ENCODE peak calls at places on chromosomes 7 and 10, in four cellular contexts. One of them, this sample, is unnamed.

GRCh38 chr10:73995035-73995358 is 2.9 kb upstream of the VCL start:
- DNase-seq in A549: no peak
- DNase-seq in K562: no peak
- DNase-seq in HepG2: no peak
- DNase-seq in this sample: no peak

GRCh38 chr10:100109670-100110069 is 28.0 kb upstream of the CPN1 start:
- DNase-seq in A549: no peak
- DNase-seq in HepG2: no peak
- DNase-seq in K562: no peak
- DNase-seq in this sample: peak

GRCh38 chr7:6607651-6608051 is 7.8 kb upstream of the ZNF853 start:
- DNase-seq in HepG2: no peak
- DNase-seq in K562: no peak
- DNase-seq in A549: no peak
- DNase-seq in this sample: no peak

GRCh38 chr10:95315509-95315908 is 24.7 kb upstream of the PDLIM1 start:
- DNase-seq in K562: no peak
- DNase-seq in HepG2: no peak
- DNase-seq in A549: no peak
- DNase-seq in this sample: no peak

GRCh38 chr10:88253-88652 is 39.2 kb upstream of the TUBB8 start:
- DNase-seq in A549: no peak
- DNase-seq in K562: no peak
- DNase-seq in HepG2: no peak
- DNase-seq in this sample: no peak

GRCh38 chr10:92757066-92757716 is 67.4 kb downstream of the HHEX start:
- DNase-seq in A549: peak
- DNase-seq in HepG2: peak
- DNase-seq in K562: peak
- DNase-seq in this sample: peak

GRCh38 chr10:121057291-121057690 is 206.1 kb downstream of the WDR11 start:
- DNase-seq in K562: no peak
- DNase-seq in A549: no peak
- DNase-seq in HepG2: no peak
- DNase-seq in this sample: no peak

GRCh38 chr7:15280078-15280734 is 281.6 kb downstream of the AGMO start:
- DNase-seq in HepG2: no peak
- DNase-seq in K562: no peak
- DNase-seq in A549: no peak
- DNase-seq in this sample: peak

GRCh38 chr10:116270691-116271592 is 2.1 kb downstream of the GFRA1 start:
- DNase-seq in K562: no peak
- DNase-seq in A549: no peak
- DNase-seq in HepG2: no peak
- DNase-seq in this sample: peak

GRCh38 chr10:7365029-7365750 is 45.6 kb downstream of the SFMBT2 start:
- DNase-seq in HepG2: no peak
- DNase-seq in K562: no peak
- DNase-seq in A549: no peak
- DNase-seq in this sample: no peak

DNA sequence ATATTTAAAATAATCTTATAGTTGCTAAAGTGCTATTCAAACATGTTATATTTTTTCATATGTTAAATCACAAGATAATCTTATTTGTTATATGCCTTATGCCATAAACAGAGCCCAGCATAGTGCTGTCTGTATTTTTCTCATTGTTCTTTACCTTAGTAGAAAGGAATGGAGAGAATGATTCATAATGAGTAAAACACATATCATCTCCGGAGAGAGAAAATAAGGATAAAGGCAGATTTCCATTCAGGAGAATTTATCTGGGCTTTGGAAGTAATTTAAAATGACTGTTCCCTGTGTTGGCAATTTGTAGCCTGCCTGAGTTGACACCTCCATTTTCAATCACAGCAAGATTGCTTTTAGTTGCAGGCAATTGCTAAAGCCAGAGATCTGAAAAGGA is 30.2 kb downstream of the CHN2 start:
- DNase-seq in K562: no peak
- DNase-seq in HepG2: no peak
- DNase-seq in A549: no peak
- DNase-seq in this sample: no peak
- TF ChIP-seq HMGXB4 in K562: no peak
- TF ChIP-seq HMGXB4 in HepG2: no peak
- TF ChIP-seq HMGXB4 in A549: no peak
- TF ChIP-seq HMGXB4 in this sample: no peak

GRCh38 chr10:103507235-103508191 is 14.0 kb downstream of the NEURL1 start:
- DNase-seq in K562: no peak
- DNase-seq in A549: no peak
- DNase-seq in HepG2: no peak
- DNase-seq in this sample: no peak

GRCh38 chr10:103501186-103501585 is 7.7 kb downstream of the NEURL1 start:
- DNase-seq in K562: no peak
- DNase-seq in HepG2: no peak
- DNase-seq in A549: no peak
- DNase-seq in this sample: no peak

GRCh38 chr10:103502849-103503660 is 9.6 kb downstream of the NEURL1 start:
- DNase-seq in HepG2: no peak
- DNase-seq in A549: no peak
- DNase-seq in K562: no peak
- DNase-seq in this sample: no peak

GRCh38 chr10:103506061-103506460 is 12.6 kb downstream of the NEURL1 start:
- DNase-seq in A549: no peak
- DNase-seq in HepG2: no peak
- DNase-seq in K562: no peak
- DNase-seq in this sample: no peak

GRCh38 chr10:103504181-103504783 is 10.8 kb downstream of the NEURL1 start:
- DNase-seq in K562: peak
- DNase-seq in HepG2: peak
- DNase-seq in A549: peak
- DNase-seq in this sample: no peak
- TF ChIP-seq HMGXB4 in K562: no peak
- TF ChIP-seq HMGXB4 in HepG2: no peak
- TF ChIP-seq HMGXB4 in A549: no peak
- TF ChIP-seq HMGXB4 in this sample: no peak

GRCh38 chr10:117275121-117275520 is 34.2 kb downstream of the SLC18A2 start:
- DNase-seq in HepG2: no peak
- DNase-seq in A549: no peak
- DNase-seq in K562: no peak
- DNase-seq in this sample: no peak

GRCh38 chr10:117271427-117271826 is 30.5 kb downstream of the SLC18A2 start:
- DNase-seq in K562: no peak
- DNase-seq in A549: no peak
- DNase-seq in HepG2: no peak
- DNase-seq in this sample: no peak

GRCh38 chr10:117273980-117274379 is 33.1 kb downstream of the SLC18A2 start:
- DNase-seq in K562: no peak
- DNase-seq in HepG2: no peak
- DNase-seq in A549: no peak
- DNase-seq in this sample: no peak

GRCh38 chr10:117274509-117274908 is 33.6 kb downstream of the SLC18A2 start:
- DNase-seq in K562: no peak
- DNase-seq in A549: no peak
- DNase-seq in HepG2: no peak
- DNase-seq in this sample: no peak

GRCh38 chr10:117272195-117273076 is 31.5 kb downstream of the SLC18A2 start:
- DNase-seq in A549: no peak
- DNase-seq in HepG2: no peak
- DNase-seq in K562: peak
- DNase-seq in this sample: no peak
- TF ChIP-seq HMGXB4 in A549: no peak
- TF ChIP-seq HMGXB4 in HepG2: no peak
- TF ChIP-seq HMGXB4 in K562: no peak
- TF ChIP-seq HMGXB4 in this sample: no peak

GRCh38 chr10:110643670-110644597 is at the start of gene RBM20:
- DNase-seq in A549: peak
- DNase-seq in HepG2: no peak
- DNase-seq in K562: peak
- DNase-seq in this sample: peak
- TF ChIP-seq HMGXB4 in A549: no peak
- TF ChIP-seq HMGXB4 in HepG2: no peak
- TF ChIP-seq HMGXB4 in K562: no peak
- TF ChIP-seq HMGXB4 in this sample: no peak

DNA sequence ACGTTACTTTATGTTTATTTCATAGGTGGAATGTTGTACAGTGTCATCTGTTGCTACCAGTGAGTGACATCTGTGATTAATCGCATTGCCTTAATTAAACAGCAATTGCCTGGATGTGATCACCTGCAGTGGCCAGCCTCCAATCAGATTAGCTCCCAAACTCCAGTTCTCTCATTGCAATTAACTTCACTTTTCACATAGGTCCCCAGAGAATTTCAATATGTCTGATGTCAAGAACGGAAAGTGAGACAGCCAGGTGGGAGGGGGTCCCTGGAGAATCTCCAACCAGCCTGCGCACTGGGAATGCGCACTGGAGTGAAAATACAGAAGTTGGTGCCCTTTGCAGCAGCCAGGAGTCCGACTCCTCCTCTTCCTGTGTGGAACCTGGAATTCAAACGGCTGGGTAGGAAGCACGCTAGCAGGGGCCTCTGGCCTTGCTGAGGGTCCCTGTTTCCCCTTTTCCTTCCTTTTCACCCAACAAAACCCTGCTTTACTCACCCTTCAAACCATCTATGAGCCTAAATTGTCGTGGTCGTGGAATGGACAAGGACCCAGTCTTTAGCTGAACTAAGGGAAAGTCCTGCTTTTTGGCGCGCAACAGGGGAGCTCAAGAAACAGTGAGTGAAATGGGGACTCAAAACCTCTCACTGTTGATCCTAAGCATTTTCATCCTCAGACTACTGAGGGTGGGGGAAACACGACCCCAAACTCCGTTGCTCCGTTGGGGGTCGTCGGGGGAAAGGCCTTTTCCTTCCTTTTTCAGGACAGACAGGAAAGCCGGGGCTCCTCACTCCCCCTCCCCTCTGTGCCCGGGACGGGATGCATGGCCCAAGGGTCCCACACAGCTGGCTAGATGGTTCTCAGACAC is 1355.5 kb upstream of the LRRTM3 start:
- DNase-seq in HepG2: peak
- DNase-seq in A549: peak
- DNase-seq in K562: no peak
- DNase-seq in this sample: peak
- TF ChIP-seq HMGXB4 in HepG2: no peak
- TF ChIP-seq HMGXB4 in A549: no peak
- TF ChIP-seq HMGXB4 in K562: no peak
- TF ChIP-seq HMGXB4 in this sample: no peak

GRCh38 chr7:47581442-47581820 is 480 bp downstream of the TNS3 start:
- DNase-seq in HepG2: no peak
- DNase-seq in A549: no peak
- DNase-seq in K562: no peak
- DNase-seq in this sample: peak
- TF ChIP-seq HMGXB4 in HepG2: no peak
- TF ChIP-seq HMGXB4 in A549: no peak
- TF ChIP-seq HMGXB4 in K562: no peak
- TF ChIP-seq HMGXB4 in this sample: no peak

GRCh38 chr7:41504581-41504980 is 198.3 kb downstream of the INHBA start:
- DNase-seq in HepG2: no peak
- DNase-seq in K562: no peak
- DNase-seq in A549: no peak
- DNase-seq in this sample: no peak

GRCh38 chr7:41503438-41503837 is 199.5 kb downstream of the INHBA start:
- DNase-seq in A549: no peak
- DNase-seq in K562: no peak
- DNase-seq in HepG2: no peak
- DNase-seq in this sample: no peak

GRCh38 chr7:41508755-41509154 is 194.1 kb downstream of the INHBA start:
- DNase-seq in K562: no peak
- DNase-seq in HepG2: no peak
- DNase-seq in A549: no peak
- DNase-seq in this sample: no peak

DNA sequence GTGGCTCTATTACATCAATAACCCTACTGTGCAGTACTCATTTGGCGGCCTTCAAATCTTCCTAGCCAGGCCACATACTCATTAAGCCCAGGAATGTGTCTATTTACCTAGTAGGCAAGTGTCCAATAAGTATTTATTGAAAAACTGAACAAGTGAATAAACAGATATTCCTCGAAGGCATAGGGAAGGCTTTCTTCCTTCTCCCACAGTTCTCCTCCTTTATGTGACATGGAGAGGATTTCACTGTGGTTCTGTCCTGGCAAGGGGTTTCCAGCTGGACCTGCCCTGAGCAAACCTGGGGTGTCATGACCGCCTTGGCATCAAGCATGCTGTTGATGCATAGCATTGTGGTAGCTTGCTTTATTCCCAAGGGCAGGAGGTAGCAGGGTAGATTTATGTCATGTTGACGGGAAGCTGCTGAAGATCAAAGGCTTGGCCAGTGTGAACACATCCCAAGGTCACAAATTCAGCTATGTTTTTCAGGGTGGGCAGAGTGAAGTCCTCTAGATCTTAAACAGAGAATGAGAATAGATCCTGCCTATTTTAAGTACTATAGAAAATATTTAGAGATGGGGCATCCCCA is 195.1 kb downstream of the INHBA start:
- DNase-seq in K562: no peak
- DNase-seq in HepG2: peak
- DNase-seq in A549: no peak
- DNase-seq in this sample: no peak
- TF ChIP-seq HMGXB4 in K562: no peak
- TF ChIP-seq HMGXB4 in HepG2: no peak
- TF ChIP-seq HMGXB4 in A549: no peak
- TF ChIP-seq HMGXB4 in this sample: no peak

GRCh38 chr7:3165681-3166580 is 122.3 kb upstream of the CARD11 start:
- DNase-seq in K562: no peak
- DNase-seq in A549: no peak
- DNase-seq in HepG2: peak
- DNase-seq in this sample: no peak

GRCh38 chr7:3164363-3164762 is 120.7 kb upstream of the CARD11 start:
- DNase-seq in K562: no peak
- DNase-seq in HepG2: peak
- DNase-seq in A549: no peak
- DNase-seq in this sample: no peak

GRCh38 chr7:3168869-3169268 is 125.2 kb upstream of the CARD11 start:
- DNase-seq in HepG2: peak
- DNase-seq in K562: no peak
- DNase-seq in A549: no peak
- DNase-seq in this sample: no peak

GRCh38 chr7:3172768-3173280 is 128.2 kb upstream of the SDK1 start:
- DNase-seq in A549: no peak
- DNase-seq in K562: no peak
- DNase-seq in HepG2: peak
- DNase-seq in this sample: no peak

GRCh38 chr7:3168370-3168769 is 124.7 kb upstream of the CARD11 start:
- DNase-seq in K562: no peak
- DNase-seq in HepG2: no peak
- DNase-seq in A549: no peak
- DNase-seq in this sample: no peak
- TF ChIP-seq HMGXB4 in K562: no peak
- TF ChIP-seq HMGXB4 in HepG2: no peak
- TF ChIP-seq HMGXB4 in A549: no peak
- TF ChIP-seq HMGXB4 in this sample: no peak

This sample was measured in WTC11.